ENCODE peak calls at places on chromosomes 16 and 17, in six cellular contexts. One of them, this sample, is unnamed.

GRCh38 chr17:21239680-21240374 is 13.4 kb downstream of the NATD1 start:
- DNase-seq in cardiac fibroblast: peak
- DNase-seq in endodermal cell: peak
- DNase-seq in fibroblast of mammary gland: peak
- DNase-seq in adrenal gland: no peak
- DNase-seq in kidney epithelial cell: no peak
- DNase-seq in this sample: no peak

GRCh38 chr16:67339453-67339852 is 12.8 kb downstream of the LRRC36 start:
- DNase-seq in cardiac fibroblast: peak
- DNase-seq in endodermal cell: no peak
- DNase-seq in fibroblast of mammary gland: peak
- DNase-seq in adrenal gland: no peak
- DNase-seq in kidney epithelial cell: no peak
- DNase-seq in this sample: no peak

GRCh38 chr16:13194766-13195165 is 293.4 kb downstream of the SHISA9 start:
- DNase-seq in cardiac fibroblast: no peak
- DNase-seq in endodermal cell: no peak
- DNase-seq in fibroblast of mammary gland: peak
- DNase-seq in adrenal gland: no peak
- DNase-seq in kidney epithelial cell: no peak
- DNase-seq in this sample: no peak

GRCh38 chr16:68470461-68471150 is 22.3 kb upstream of the SMPD3 start:
- DNase-seq in cardiac fibroblast: no peak
- DNase-seq in endodermal cell: peak
- DNase-seq in fibroblast of mammary gland: no peak
- DNase-seq in adrenal gland: peak
- DNase-seq in kidney epithelial cell: no peak
- DNase-seq in this sample: peak

GRCh38 chr16:73058221-73058615 is 10.3 kb upstream of the ZFHX3 start:
- DNase-seq in cardiac fibroblast: peak
- DNase-seq in endodermal cell: peak
- DNase-seq in fibroblast of mammary gland: no peak
- DNase-seq in adrenal gland: no peak
- DNase-seq in kidney epithelial cell: no peak
- DNase-seq in this sample: no peak

GRCh38 chr17:45775576-45776011 is 8.5 kb upstream of the CRHR1 start:
- DNase-seq in cardiac fibroblast: peak
- DNase-seq in endodermal cell: no peak
- DNase-seq in fibroblast of mammary gland: no peak
- DNase-seq in adrenal gland: peak
- DNase-seq in kidney epithelial cell: no peak
- DNase-seq in this sample: no peak

GRCh38 chr16:81261049-81261648 is 22.7 kb downstream of the BCO1 start:
- DNase-seq in cardiac fibroblast: no peak
- DNase-seq in endodermal cell: peak
- DNase-seq in fibroblast of mammary gland: peak
- DNase-seq in adrenal gland: no peak
- DNase-seq in kidney epithelial cell: no peak
- DNase-seq in this sample: no peak

GRCh38 chr17:7403043-7403901 is 625 bp downstream of the TMEM256 start:
- DNase-seq in cardiac fibroblast: no peak
- DNase-seq in endodermal cell: no peak
- DNase-seq in fibroblast of mammary gland: no peak
- DNase-seq in adrenal gland: no peak
- DNase-seq in kidney epithelial cell: no peak
- DNase-seq in this sample: peak

GRCh38 chr17:15501788-15502187 is 34.4 kb upstream of the CDRT4 start:
- DNase-seq in cardiac fibroblast: no peak
- DNase-seq in endodermal cell: no peak
- DNase-seq in fibroblast of mammary gland: no peak
- DNase-seq in adrenal gland: no peak
- DNase-seq in kidney epithelial cell: no peak
- DNase-seq in this sample: no peak

GRCh38 chr17:72605543-72605942 is 484.7 kb downstream of the SOX9 start:
- DNase-seq in cardiac fibroblast: no peak
- DNase-seq in endodermal cell: no peak
- DNase-seq in fibroblast of mammary gland: no peak
- DNase-seq in adrenal gland: no peak
- DNase-seq in kidney epithelial cell: no peak
- DNase-seq in this sample: peak

GRCh38 chr17:81395600-81396277 is 482 bp downstream of the BAHCC1 start:
- DNase-seq in cardiac fibroblast: no peak
- DNase-seq in endodermal cell: no peak
- DNase-seq in fibroblast of mammary gland: no peak
- DNase-seq in adrenal gland: no peak
- DNase-seq in kidney epithelial cell: no peak
- DNase-seq in this sample: no peak

GRCh38 chr17:28728364-28729200 is at the start of gene NEK8:
- DNase-seq in cardiac fibroblast: peak
- DNase-seq in endodermal cell: peak
- DNase-seq in fibroblast of mammary gland: peak
- DNase-seq in adrenal gland: peak
- DNase-seq in kidney epithelial cell: no peak
- DNase-seq in this sample: peak

GRCh38 chr16:28537076-28537475 is 1.7 kb downstream of the NUPR1 start:
- DNase-seq in cardiac fibroblast: no peak
- DNase-seq in endodermal cell: no peak
- DNase-seq in fibroblast of mammary gland: no peak
- DNase-seq in adrenal gland: no peak
- DNase-seq in kidney epithelial cell: no peak
- DNase-seq in this sample: no peak

GRCh38 chr16:65176603-65177002 is 54.7 kb upstream of the CDH11 start:
- DNase-seq in cardiac fibroblast: peak
- DNase-seq in endodermal cell: no peak
- DNase-seq in fibroblast of mammary gland: peak
- DNase-seq in adrenal gland: peak
- DNase-seq in kidney epithelial cell: peak
- DNase-seq in this sample: peak

GRCh38 chr16:83113317-83113716 is 486.5 kb downstream of the CDH13 start:
- DNase-seq in cardiac fibroblast: peak
- DNase-seq in endodermal cell: peak
- DNase-seq in fibroblast of mammary gland: peak
- DNase-seq in adrenal gland: no peak
- DNase-seq in kidney epithelial cell: no peak
- DNase-seq in this sample: peak

GRCh38 chr17:76955191-76955590 is 87.0 kb downstream of the MGAT5B start:
- DNase-seq in cardiac fibroblast: no peak
- DNase-seq in endodermal cell: no peak
- DNase-seq in fibroblast of mammary gland: no peak
- DNase-seq in adrenal gland: no peak
- DNase-seq in kidney epithelial cell: no peak
- DNase-seq in this sample: no peak

GRCh38 chr16:55828680-55829079 is 4.2 kb downstream of the CES1 start:
- DNase-seq in cardiac fibroblast: no peak
- DNase-seq in endodermal cell: peak
- DNase-seq in fibroblast of mammary gland: no peak
- DNase-seq in adrenal gland: no peak
- DNase-seq in kidney epithelial cell: no peak
- DNase-seq in this sample: no peak

GRCh38 chr17:75839942-75840778 is 4.0 kb downstream of the UNC13D start:
- DNase-seq in cardiac fibroblast: no peak
- DNase-seq in endodermal cell: no peak
- DNase-seq in fibroblast of mammary gland: no peak
- DNase-seq in adrenal gland: no peak
- DNase-seq in kidney epithelial cell: no peak
- DNase-seq in this sample: no peak

GRCh38 chr17:58320163-58320558 is 8.4 kb downstream of the TSPOAP1 start:
- DNase-seq in cardiac fibroblast: no peak
- DNase-seq in endodermal cell: no peak
- DNase-seq in fibroblast of mammary gland: no peak
- DNase-seq in adrenal gland: peak
- DNase-seq in kidney epithelial cell: no peak
- DNase-seq in this sample: no peak

GRCh38 chr17:73121513-73121912 is 29.0 kb upstream of the SLC39A11 start:
- DNase-seq in cardiac fibroblast: no peak
- DNase-seq in endodermal cell: no peak
- DNase-seq in fibroblast of mammary gland: no peak
- DNase-seq in adrenal gland: no peak
- DNase-seq in kidney epithelial cell: no peak
- DNase-seq in this sample: no peak

GRCh38 chr17:82400206-82400605 is 17.9 kb upstream of the HEXD start:
- DNase-seq in cardiac fibroblast: peak
- DNase-seq in endodermal cell: no peak
- DNase-seq in fibroblast of mammary gland: peak
- DNase-seq in adrenal gland: no peak
- DNase-seq in kidney epithelial cell: no peak
- DNase-seq in this sample: no peak

GRCh38 chr17:43791589-43791988 is 11.4 kb downstream of the CFAP97D1 start:
- DNase-seq in cardiac fibroblast: peak
- DNase-seq in endodermal cell: peak
- DNase-seq in fibroblast of mammary gland: peak
- DNase-seq in adrenal gland: no peak
- DNase-seq in kidney epithelial cell: no peak
- DNase-seq in this sample: peak

GRCh38 chr16:14248791-14249190 is 177.7 kb downstream of the MRTFB start:
- DNase-seq in cardiac fibroblast: no peak
- DNase-seq in endodermal cell: no peak
- DNase-seq in fibroblast of mammary gland: no peak
- DNase-seq in adrenal gland: no peak
- DNase-seq in kidney epithelial cell: no peak
- DNase-seq in this sample: no peak

GRCh38 chr17:301681-302299 is 50.8 kb downstream of the RPH3AL start:
- DNase-seq in cardiac fibroblast: peak
- DNase-seq in endodermal cell: no peak
- DNase-seq in fibroblast of mammary gland: no peak
- DNase-seq in adrenal gland: no peak
- DNase-seq in kidney epithelial cell: no peak
- DNase-seq in this sample: no peak

GRCh38 chr16:28494141-28494851 is at the start of gene APOBR:
- DNase-seq in cardiac fibroblast: no peak
- DNase-seq in endodermal cell: no peak
- DNase-seq in fibroblast of mammary gland: no peak
- DNase-seq in adrenal gland: peak
- DNase-seq in kidney epithelial cell: no peak
- DNase-seq in this sample: peak

GRCh38 chr16:16020291-16020690 is 70.9 kb downstream of the ABCC1 start:
- DNase-seq in cardiac fibroblast: no peak
- DNase-seq in endodermal cell: no peak
- DNase-seq in fibroblast of mammary gland: no peak
- DNase-seq in adrenal gland: no peak
- DNase-seq in kidney epithelial cell: no peak
- DNase-seq in this sample: no peak

GRCh38 chr16:88058817-88059216 is 107.6 kb downstream of the BANP start:
- DNase-seq in cardiac fibroblast: no peak
- DNase-seq in endodermal cell: no peak
- DNase-seq in fibroblast of mammary gland: no peak
- DNase-seq in adrenal gland: no peak
- DNase-seq in kidney epithelial cell: no peak
- DNase-seq in this sample: no peak

GRCh38 chr16:88059701-88060386 is 108.6 kb downstream of the BANP start:
- DNase-seq in cardiac fibroblast: no peak
- DNase-seq in endodermal cell: no peak
- DNase-seq in fibroblast of mammary gland: no peak
- DNase-seq in adrenal gland: no peak
- DNase-seq in kidney epithelial cell: no peak
- DNase-seq in this sample: no peak

GRCh38 chr16:88061346-88062110 is 110.3 kb downstream of the BANP start:
- DNase-seq in cardiac fibroblast: no peak
- DNase-seq in endodermal cell: no peak
- DNase-seq in fibroblast of mammary gland: no peak
- DNase-seq in adrenal gland: no peak
- DNase-seq in kidney epithelial cell: no peak
- DNase-seq in this sample: no peak

GRCh38 chr16:88062341-88062861 is 111.2 kb downstream of the BANP start:
- DNase-seq in cardiac fibroblast: peak
- DNase-seq in endodermal cell: no peak
- DNase-seq in fibroblast of mammary gland: peak
- DNase-seq in adrenal gland: no peak
- DNase-seq in kidney epithelial cell: peak
- DNase-seq in this sample: no peak

GRCh38 chr16:88060524-88061219 is 109.4 kb downstream of the BANP start:
- DNase-seq in cardiac fibroblast: no peak
- DNase-seq in endodermal cell: no peak
- DNase-seq in fibroblast of mammary gland: no peak
- DNase-seq in adrenal gland: no peak
- DNase-seq in kidney epithelial cell: no peak
- DNase-seq in this sample: no peak
- TF ChIP-seq CTCF in cardiac fibroblast: no peak
- TF ChIP-seq CTCF in endodermal cell: peak
- TF ChIP-seq CTCF in fibroblast of mammary gland: no peak
- TF ChIP-seq CTCF in adrenal gland: no peak
- TF ChIP-seq CTCF in kidney epithelial cell: no peak
- TF ChIP-seq CTCF in this sample: no peak

GRCh38 chr16:11448796-11449416 is 103.6 kb downstream of the RMI2 start:
- DNase-seq in cardiac fibroblast: no peak
- DNase-seq in endodermal cell: no peak
- DNase-seq in fibroblast of mammary gland: no peak
- DNase-seq in adrenal gland: no peak
- DNase-seq in kidney epithelial cell: no peak
- DNase-seq in this sample: no peak
- TF ChIP-seq CTCF in cardiac fibroblast: no peak
- TF ChIP-seq CTCF in endodermal cell: no peak
- TF ChIP-seq CTCF in fibroblast of mammary gland: no peak
- TF ChIP-seq CTCF in adrenal gland: no peak
- TF ChIP-seq CTCF in kidney epithelial cell: no peak
- TF ChIP-seq CTCF in this sample: no peak

DNA sequence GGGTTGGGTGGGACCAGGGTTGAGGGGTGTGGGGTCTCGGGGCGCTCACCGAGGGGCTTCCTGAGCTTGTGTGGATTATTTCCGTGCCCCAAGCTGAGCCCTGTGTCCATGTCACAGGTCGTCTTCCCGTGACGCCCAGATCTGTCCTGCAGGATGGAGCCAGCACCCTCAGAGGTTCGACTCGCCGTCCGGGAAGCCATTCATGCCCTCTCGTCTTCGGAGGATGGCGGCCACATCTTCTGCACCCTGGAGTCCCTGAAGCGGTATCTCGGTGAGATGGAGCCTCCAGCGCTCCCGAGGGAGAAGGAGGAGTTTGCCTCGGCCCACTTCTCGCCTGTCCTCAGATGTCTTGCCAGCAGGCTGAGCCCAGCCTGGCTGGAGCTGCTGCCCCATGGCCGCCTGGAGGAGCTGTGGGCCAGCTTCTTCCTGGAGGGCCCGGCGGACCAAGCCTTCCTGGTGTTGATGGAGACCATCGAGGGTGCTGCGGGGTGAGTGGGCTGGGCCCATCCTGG is 1.0 kb downstream of the TELO2 start:
- DNase-seq in cardiac fibroblast: peak
- DNase-seq in endodermal cell: peak
- DNase-seq in fibroblast of mammary gland: peak
- DNase-seq in adrenal gland: peak
- DNase-seq in kidney epithelial cell: no peak
- DNase-seq in this sample: peak
- TF ChIP-seq CTCF in cardiac fibroblast: peak
- TF ChIP-seq CTCF in endodermal cell: peak
- TF ChIP-seq CTCF in fibroblast of mammary gland: peak
- TF ChIP-seq CTCF in adrenal gland: peak
- TF ChIP-seq CTCF in kidney epithelial cell: peak
- TF ChIP-seq CTCF in this sample: peak

DNA sequence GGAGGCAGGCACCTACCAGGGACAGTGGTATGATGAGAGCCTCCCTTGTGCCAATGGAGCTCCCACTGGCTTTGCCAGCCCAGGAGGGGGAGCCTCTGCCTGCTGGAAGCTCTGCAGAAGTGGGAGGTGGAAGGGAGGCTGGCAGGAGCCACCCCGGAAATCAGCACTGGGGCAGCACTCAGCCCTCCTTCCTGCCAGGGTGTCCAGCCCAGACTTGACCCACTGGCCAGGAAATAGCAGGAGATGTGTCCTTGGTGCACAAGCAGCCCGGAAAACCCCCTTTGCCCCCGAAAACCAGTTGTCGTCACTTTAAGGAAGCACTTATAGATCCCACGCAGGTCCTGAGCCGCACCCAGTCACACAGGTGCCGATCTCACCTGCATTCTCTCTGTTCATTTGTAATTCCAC is 49.3 kb upstream of the CACNG4 start:
- DNase-seq in cardiac fibroblast: peak
- DNase-seq in endodermal cell: peak
- DNase-seq in fibroblast of mammary gland: no peak
- DNase-seq in adrenal gland: no peak
- DNase-seq in kidney epithelial cell: no peak
- DNase-seq in this sample: peak
- TF ChIP-seq CTCF in cardiac fibroblast: peak
- TF ChIP-seq CTCF in endodermal cell: peak
- TF ChIP-seq CTCF in fibroblast of mammary gland: no peak
- TF ChIP-seq CTCF in adrenal gland: no peak
- TF ChIP-seq CTCF in kidney epithelial cell: peak
- TF ChIP-seq CTCF in this sample: no peak

This sample was measured in testis.